ENCODE peak calls at places on chromosome 21, in seven cellular contexts. One of them, this sample, is unnamed.

GRCh38 chr21:46161180-46161799 is 5.9 kb upstream of the FTCD start:
- DNase-seq in IMR-90: no peak
- DNase-seq in H9: peak
- DNase-seq in mesendoderm: no peak
- DNase-seq in H1: peak
- DNase-seq in neuronal stem cell: no peak
- DNase-seq in trophoblast cell: no peak
- DNase-seq in this sample: no peak

GRCh38 chr21:32351428-32351827 is 41.4 kb downstream of the URB1 start:
- DNase-seq in IMR-90: no peak
- DNase-seq in H9: peak
- DNase-seq in mesendoderm: peak
- DNase-seq in H1: no peak
- DNase-seq in neuronal stem cell: no peak
- DNase-seq in trophoblast cell: peak
- DNase-seq in this sample: no peak

GRCh38 chr21:33241846-33242245 is 12.1 kb downstream of the IFNAR2 start:
- DNase-seq in IMR-90: no peak
- DNase-seq in H9: no peak
- DNase-seq in mesendoderm: no peak
- DNase-seq in H1: no peak
- DNase-seq in neuronal stem cell: no peak
- DNase-seq in trophoblast cell: no peak
- DNase-seq in this sample: no peak

GRCh38 chr21:36613064-36613463 is 85.9 kb upstream of the SIM2 start:
- DNase-seq in IMR-90: peak
- DNase-seq in H9: no peak
- DNase-seq in mesendoderm: no peak
- DNase-seq in H1: no peak
- DNase-seq in neuronal stem cell: no peak
- DNase-seq in trophoblast cell: no peak
- DNase-seq in this sample: no peak

GRCh38 chr21:21973806-21974205 is 975.6 kb downstream of the NCAM2 start:
- DNase-seq in IMR-90: no peak
- DNase-seq in H9: peak
- DNase-seq in mesendoderm: peak
- DNase-seq in H1: no peak
- DNase-seq in neuronal stem cell: peak
- DNase-seq in trophoblast cell: no peak
- DNase-seq in this sample: peak

GRCh38 chr21:31198575-31198974 is 145.5 kb downstream of the TIAM1 start:
- DNase-seq in IMR-90: peak
- DNase-seq in H9: no peak
- DNase-seq in mesendoderm: peak
- DNase-seq in H1: no peak
- DNase-seq in neuronal stem cell: peak
- DNase-seq in trophoblast cell: peak
- DNase-seq in this sample: peak

GRCh38 chr21:34908424-34909055 is 140.6 kb downstream of the RUNX1 start:
- DNase-seq in IMR-90: no peak
- DNase-seq in H9: no peak
- DNase-seq in mesendoderm: peak
- DNase-seq in H1: no peak
- DNase-seq in neuronal stem cell: no peak
- DNase-seq in trophoblast cell: peak
- DNase-seq in this sample: no peak

GRCh38 chr21:41668686-41669532 is 97.9 kb downstream of the RIPK4 start:
- DNase-seq in IMR-90: no peak
- DNase-seq in H9: no peak
- DNase-seq in mesendoderm: no peak
- DNase-seq in H1: no peak
- DNase-seq in neuronal stem cell: no peak
- DNase-seq in trophoblast cell: no peak
- DNase-seq in this sample: no peak

GRCh38 chr21:45410865-45411809 is 6.2 kb downstream of the COL18A1 start:
- DNase-seq in IMR-90: no peak
- DNase-seq in H9: no peak
- DNase-seq in mesendoderm: no peak
- DNase-seq in H1: no peak
- DNase-seq in neuronal stem cell: no peak
- DNase-seq in trophoblast cell: no peak
- DNase-seq in this sample: peak

GRCh38 chr21:32524010-32524719 is 61.2 kb downstream of the TCP10L start:
- DNase-seq in IMR-90: peak
- DNase-seq in H9: no peak
- DNase-seq in mesendoderm: peak
- DNase-seq in H1: no peak
- DNase-seq in neuronal stem cell: no peak
- DNase-seq in trophoblast cell: no peak
- DNase-seq in this sample: peak

GRCh38 chr21:34074283-34075098 is 1.1 kb downstream of the MRPS6 start:
- DNase-seq in IMR-90: no peak
- DNase-seq in H9: no peak
- DNase-seq in mesendoderm: peak
- DNase-seq in H1: peak
- DNase-seq in neuronal stem cell: no peak
- DNase-seq in trophoblast cell: peak
- DNase-seq in this sample: peak

GRCh38 chr21:46196733-46197132 is 12.5 kb upstream of the SPATC1L start:
- DNase-seq in IMR-90: no peak
- DNase-seq in H9: no peak
- DNase-seq in mesendoderm: no peak
- DNase-seq in H1: peak
- DNase-seq in neuronal stem cell: no peak
- DNase-seq in trophoblast cell: no peak
- DNase-seq in this sample: no peak

GRCh38 chr21:42012344-42012743 is 2.2 kb upstream of the ZBTB21 start:
- DNase-seq in IMR-90: no peak
- DNase-seq in H9: no peak
- DNase-seq in mesendoderm: no peak
- DNase-seq in H1: no peak
- DNase-seq in neuronal stem cell: no peak
- DNase-seq in trophoblast cell: no peak
- DNase-seq in this sample: no peak

GRCh38 chr21:41743321-41744027 is 23.4 kb downstream of the RIPK4 start:
- DNase-seq in IMR-90: no peak
- DNase-seq in H9: no peak
- DNase-seq in mesendoderm: no peak
- DNase-seq in H1: no peak
- DNase-seq in neuronal stem cell: no peak
- DNase-seq in trophoblast cell: no peak
- DNase-seq in this sample: no peak

GRCh38 chr21:32364387-32364786 is 28.4 kb downstream of the URB1 start:
- DNase-seq in IMR-90: no peak
- DNase-seq in H9: no peak
- DNase-seq in mesendoderm: no peak
- DNase-seq in H1: no peak
- DNase-seq in neuronal stem cell: no peak
- DNase-seq in trophoblast cell: no peak
- DNase-seq in this sample: no peak

GRCh38 chr21:41168391-41169257 is 664 bp downstream of the BACE2 start:
- DNase-seq in IMR-90: peak
- DNase-seq in H9: peak
- DNase-seq in mesendoderm: peak
- DNase-seq in H1: peak
- DNase-seq in neuronal stem cell: peak
- DNase-seq in trophoblast cell: peak
- DNase-seq in this sample: no peak

GRCh38 chr21:31386006-31386405 is 41.9 kb upstream of the TIAM1 start:
- DNase-seq in IMR-90: no peak
- DNase-seq in H9: no peak
- DNase-seq in mesendoderm: no peak
- DNase-seq in H1: no peak
- DNase-seq in neuronal stem cell: no peak
- DNase-seq in trophoblast cell: no peak
- DNase-seq in this sample: no peak

GRCh38 chr21:17352937-17353655 is 159.7 kb upstream of the CXADR start:
- DNase-seq in IMR-90: no peak
- DNase-seq in H9: no peak
- DNase-seq in mesendoderm: no peak
- DNase-seq in H1: no peak
- DNase-seq in neuronal stem cell: no peak
- DNase-seq in trophoblast cell: no peak
- DNase-seq in this sample: no peak

GRCh38 chr21:41605178-41605933 is 97.4 kb upstream of the TMPRSS2 start:
- DNase-seq in IMR-90: no peak
- DNase-seq in H9: no peak
- DNase-seq in mesendoderm: no peak
- DNase-seq in H1: no peak
- DNase-seq in neuronal stem cell: no peak
- DNase-seq in trophoblast cell: no peak
- DNase-seq in this sample: no peak

GRCh38 chr21:17386498-17386897 is 126.3 kb upstream of the CXADR start:
- DNase-seq in IMR-90: no peak
- DNase-seq in H9: no peak
- DNase-seq in mesendoderm: peak
- DNase-seq in H1: no peak
- DNase-seq in neuronal stem cell: no peak
- DNase-seq in trophoblast cell: no peak
- DNase-seq in this sample: no peak

GRCh38 chr21:25031750-25032149 is 575.5 kb downstream of the MRPL39 start:
- DNase-seq in IMR-90: no peak
- DNase-seq in H9: no peak
- DNase-seq in mesendoderm: no peak
- DNase-seq in H1: no peak
- DNase-seq in neuronal stem cell: no peak
- DNase-seq in trophoblast cell: no peak
- DNase-seq in this sample: no peak

GRCh38 chr21:42414928-42415769 is 11.4 kb downstream of the UBASH3A start:
- DNase-seq in IMR-90: peak
- DNase-seq in H9: no peak
- DNase-seq in mesendoderm: peak
- DNase-seq in H1: no peak
- DNase-seq in neuronal stem cell: no peak
- DNase-seq in trophoblast cell: peak
- DNase-seq in this sample: peak

GRCh38 chr21:27320868-27321267 is 354.0 kb upstream of the ADAMTS5 start:
- DNase-seq in IMR-90: no peak
- DNase-seq in H9: no peak
- DNase-seq in mesendoderm: no peak
- DNase-seq in H1: no peak
- DNase-seq in neuronal stem cell: no peak
- DNase-seq in trophoblast cell: no peak
- DNase-seq in this sample: no peak

GRCh38 chr21:38591138-38591537 is 92.9 kb upstream of the ERG start:
- DNase-seq in IMR-90: no peak
- DNase-seq in H9: no peak
- DNase-seq in mesendoderm: no peak
- DNase-seq in H1: no peak
- DNase-seq in neuronal stem cell: no peak
- DNase-seq in trophoblast cell: no peak
- DNase-seq in this sample: no peak
- H4K8ac ChIP-seq in IMR-90: no peak
- H4K8ac ChIP-seq in H9: no peak
- H4K8ac ChIP-seq in mesendoderm: no peak
- H4K8ac ChIP-seq in H1: no peak
- H4K8ac ChIP-seq in neuronal stem cell: no peak
- H4K8ac ChIP-seq in trophoblast cell: no peak
- H4K8ac ChIP-seq in this sample: no peak

DNA sequence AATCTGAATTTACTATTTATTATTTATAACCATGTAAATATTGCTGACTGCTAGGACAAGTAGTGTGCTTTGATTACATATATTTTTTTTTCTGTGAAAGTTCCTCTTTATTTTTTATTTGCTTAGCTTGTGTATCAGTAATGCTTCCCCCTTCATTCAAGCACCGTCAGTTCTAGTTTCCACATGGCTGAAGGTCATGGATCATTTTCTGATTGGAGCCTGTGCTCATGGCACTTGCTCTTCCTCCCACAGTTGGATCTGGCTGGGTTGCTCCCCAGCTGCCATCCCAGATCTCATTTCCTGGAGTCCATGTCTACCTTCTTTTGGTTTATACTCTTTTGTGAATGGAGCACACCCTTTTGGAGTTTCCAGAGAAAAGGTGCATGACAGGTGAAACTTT is 57.0 kb upstream of the IGSF5 start:
- DNase-seq in IMR-90: no peak
- DNase-seq in H9: no peak
- DNase-seq in mesendoderm: no peak
- DNase-seq in H1: no peak
- DNase-seq in neuronal stem cell: no peak
- DNase-seq in trophoblast cell: no peak
- DNase-seq in this sample: no peak
- H4K8ac ChIP-seq in IMR-90: no peak
- H4K8ac ChIP-seq in H9: no peak
- H4K8ac ChIP-seq in mesendoderm: no peak
- H4K8ac ChIP-seq in H1: no peak
- H4K8ac ChIP-seq in neuronal stem cell: no peak
- H4K8ac ChIP-seq in trophoblast cell: no peak
- H4K8ac ChIP-seq in this sample: no peak

GRCh38 chr21:43805275-43805800 is 16.0 kb downstream of the RRP1 start:
- DNase-seq in IMR-90: no peak
- DNase-seq in H9: no peak
- DNase-seq in mesendoderm: no peak
- DNase-seq in H1: no peak
- DNase-seq in neuronal stem cell: no peak
- DNase-seq in trophoblast cell: no peak
- DNase-seq in this sample: no peak

GRCh38 chr21:43801006-43801783 is 11.8 kb downstream of the RRP1 start:
- DNase-seq in IMR-90: no peak
- DNase-seq in H9: no peak
- DNase-seq in mesendoderm: no peak
- DNase-seq in H1: no peak
- DNase-seq in neuronal stem cell: no peak
- DNase-seq in trophoblast cell: no peak
- DNase-seq in this sample: no peak

GRCh38 chr21:43802713-43803313 is 13.4 kb downstream of the RRP1 start:
- DNase-seq in IMR-90: no peak
- DNase-seq in H9: no peak
- DNase-seq in mesendoderm: no peak
- DNase-seq in H1: no peak
- DNase-seq in neuronal stem cell: no peak
- DNase-seq in trophoblast cell: no peak
- DNase-seq in this sample: no peak

GRCh38 chr21:43806017-43806710 is 16.8 kb downstream of the RRP1 start:
- DNase-seq in IMR-90: no peak
- DNase-seq in H9: no peak
- DNase-seq in mesendoderm: no peak
- DNase-seq in H1: no peak
- DNase-seq in neuronal stem cell: no peak
- DNase-seq in trophoblast cell: no peak
- DNase-seq in this sample: no peak

GRCh38 chr21:43803558-43804300 is 14.4 kb downstream of the RRP1 start:
- DNase-seq in IMR-90: no peak
- DNase-seq in H9: no peak
- DNase-seq in mesendoderm: no peak
- DNase-seq in H1: no peak
- DNase-seq in neuronal stem cell: no peak
- DNase-seq in trophoblast cell: no peak
- DNase-seq in this sample: no peak
- H4K8ac ChIP-seq in IMR-90: no peak
- H4K8ac ChIP-seq in H9: no peak
- H4K8ac ChIP-seq in mesendoderm: no peak
- H4K8ac ChIP-seq in H1: peak
- H4K8ac ChIP-seq in neuronal stem cell: no peak
- H4K8ac ChIP-seq in trophoblast cell: no peak
- H4K8ac ChIP-seq in this sample: no peak

DNA sequence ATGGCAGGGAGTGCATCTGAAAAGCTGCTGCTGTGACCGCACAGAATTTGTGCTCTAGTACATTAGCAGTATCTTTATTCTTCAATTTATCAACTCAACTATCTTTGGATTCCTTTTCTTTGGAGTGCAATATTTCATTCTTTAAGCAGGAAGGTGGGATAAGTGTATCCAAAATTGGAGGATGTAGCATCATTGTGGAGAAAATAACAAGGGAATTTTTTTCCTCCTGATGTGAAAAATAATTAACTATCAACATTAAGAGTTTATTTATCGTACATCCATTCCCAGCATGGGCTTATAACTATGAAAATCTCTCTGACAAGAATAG is 25.5 kb downstream of the MAP3K7CL start:
- DNase-seq in IMR-90: no peak
- DNase-seq in H9: no peak
- DNase-seq in mesendoderm: no peak
- DNase-seq in H1: no peak
- DNase-seq in neuronal stem cell: no peak
- DNase-seq in trophoblast cell: no peak
- DNase-seq in this sample: no peak
- H4K8ac ChIP-seq in IMR-90: peak
- H4K8ac ChIP-seq in H9: no peak
- H4K8ac ChIP-seq in mesendoderm: no peak
- H4K8ac ChIP-seq in H1: no peak
- H4K8ac ChIP-seq in neuronal stem cell: no peak
- H4K8ac ChIP-seq in trophoblast cell: no peak
- H4K8ac ChIP-seq in this sample: no peak